ENCODE peak calls at places on chromosomes 4 and X, in seven cellular contexts. J, W, O, I, V, C and R are unnamed samples.
A peak's percentile ranks its signal among the peaks of the same experiment; 100 is the strongest.

GRCh38 chr4:156547439-156547838 is 424.2 kb downstream of the PDGFC start:
- DNase-seq in J (no peak), W (peak; percentile 18), O (no peak), I (peak; percentile 97), V (peak; percentile 93), C (peak; percentile 79), R (peak; percentile 87)

GRCh38 chrX:12548746-12549145 is 242.5 kb upstream of the PRPS2 start:
- DNase-seq in J (no peak), W (peak; percentile 19), O (no peak), I (peak; percentile 17), V (peak; percentile 28), C (no peak), R (peak; percentile 55)

GRCh38 chr4:111905511-111905910 is 239.7 kb upstream of the FAM241A start:
- DNase-seq in J (no peak), W (no peak), O (no peak), I (no peak), V (no peak), C (no peak), R (no peak)

GRCh38 chr4:88985088-88985779 is 71.8 kb downstream of the FAM13A start:
- DNase-seq in J (no peak), W (no peak), O (no peak), I (peak; percentile 89), V (peak; percentile 91), C (no peak), R (peak; percentile 84)

GRCh38 chr4:87824352-87824751 is 8.4 kb upstream of the MEPE start:
- DNase-seq in J (no peak), W (no peak), O (no peak), I (no peak), V (no peak), C (no peak), R (no peak)

GRCh38 chr4:80201326-80202151 is 4.2 kb downstream of the PRDM8 start:
- DNase-seq in J (peak; percentile 66), W (no peak), O (no peak), I (peak; percentile 89), V (peak; percentile 49), C (peak; percentile 67), R (peak; percentile 54)

GRCh38 chr4:79959652-79960051 is 113.4 kb downstream of the ANTXR2 start:
- DNase-seq in J (no peak), W (no peak), O (no peak), I (no peak), V (no peak), C (no peak), R (no peak)

GRCh38 chr4:147842573-147842972 is 110.7 kb downstream of the ARHGAP10 start:
- DNase-seq in J (no peak), W (no peak), O (peak; percentile 75), I (peak; percentile 79), V (peak; percentile 84), C (no peak), R (peak; percentile 96)

GRCh38 chr4:128653514-128654420 is 155.7 kb upstream of the JADE1 start:
- DNase-seq in J (no peak), W (no peak), O (no peak), I (peak; percentile 70), V (peak; percentile 51), C (no peak), R (peak; percentile 87)

GRCh38 chrX:69142688-69143239 is 22.5 kb downstream of the PJA1 start:
- DNase-seq in J (no peak), W (no peak), O (no peak), I (no peak), V (no peak), C (no peak), R (no peak)

GRCh38 chr4:147492761-147493160 is 11.9 kb downstream of the EDNRA start:
- DNase-seq in J (no peak), W (no peak), O (no peak), I (peak; percentile 87), V (peak; percentile 67), C (no peak), R (peak; percentile 94)

GRCh38 chr4:20318899-20319291 is 67.2 kb downstream of the SLIT2 start:
- DNase-seq in J (no peak), W (no peak), O (no peak), I (peak; percentile 11), V (no peak), C (no peak), R (no peak)

GRCh38 chrX:150690126-150690525 is 3.1 kb upstream of the MTMR1 start:
- DNase-seq in J (no peak), W (peak; percentile 41), O (no peak), I (peak; percentile 92), V (peak; percentile 92), C (peak; percentile 42), R (peak; percentile 82)

GRCh38 chrX:134619838-134620237 is 38.4 kb downstream of the PLAC1 start:
- DNase-seq in J (no peak), W (no peak), O (no peak), I (no peak), V (no peak), C (no peak), R (no peak)

DNA sequence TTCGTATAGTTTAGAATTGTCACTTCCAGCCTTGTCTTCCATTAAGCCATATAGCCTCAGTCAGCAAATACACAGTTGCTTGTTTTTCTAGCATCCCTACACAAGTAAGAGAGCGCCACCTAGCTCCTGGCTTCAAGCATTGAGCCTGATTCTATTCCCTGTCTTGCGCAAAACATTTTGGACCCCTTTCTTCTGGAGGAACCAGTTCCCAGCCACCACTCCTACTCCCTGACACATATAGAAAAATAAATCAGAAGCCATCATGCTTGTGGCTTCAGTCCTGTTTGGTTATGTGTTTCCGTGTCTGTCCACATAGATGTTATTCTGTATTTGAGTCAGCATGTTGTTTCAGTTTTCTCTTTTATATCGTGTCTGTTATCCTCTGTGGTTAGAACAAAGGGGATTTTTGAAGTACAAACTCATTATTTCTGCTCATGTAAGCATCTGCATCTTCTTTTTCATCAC is 59.9 kb downstream of the GK start:
- DNase-seq in J (no peak), W (peak; percentile 71), O (no peak), I (peak; percentile 65), V (peak; percentile 78), C (peak; percentile 15), R (peak; percentile 83)
- TF ChIP-seq CTCF in J (peak; percentile 22), W (peak; percentile 64), O (peak; percentile 44), I (peak; percentile 68), V (peak; percentile 73), C (peak; percentile 65), R (peak; percentile 75)

DNA sequence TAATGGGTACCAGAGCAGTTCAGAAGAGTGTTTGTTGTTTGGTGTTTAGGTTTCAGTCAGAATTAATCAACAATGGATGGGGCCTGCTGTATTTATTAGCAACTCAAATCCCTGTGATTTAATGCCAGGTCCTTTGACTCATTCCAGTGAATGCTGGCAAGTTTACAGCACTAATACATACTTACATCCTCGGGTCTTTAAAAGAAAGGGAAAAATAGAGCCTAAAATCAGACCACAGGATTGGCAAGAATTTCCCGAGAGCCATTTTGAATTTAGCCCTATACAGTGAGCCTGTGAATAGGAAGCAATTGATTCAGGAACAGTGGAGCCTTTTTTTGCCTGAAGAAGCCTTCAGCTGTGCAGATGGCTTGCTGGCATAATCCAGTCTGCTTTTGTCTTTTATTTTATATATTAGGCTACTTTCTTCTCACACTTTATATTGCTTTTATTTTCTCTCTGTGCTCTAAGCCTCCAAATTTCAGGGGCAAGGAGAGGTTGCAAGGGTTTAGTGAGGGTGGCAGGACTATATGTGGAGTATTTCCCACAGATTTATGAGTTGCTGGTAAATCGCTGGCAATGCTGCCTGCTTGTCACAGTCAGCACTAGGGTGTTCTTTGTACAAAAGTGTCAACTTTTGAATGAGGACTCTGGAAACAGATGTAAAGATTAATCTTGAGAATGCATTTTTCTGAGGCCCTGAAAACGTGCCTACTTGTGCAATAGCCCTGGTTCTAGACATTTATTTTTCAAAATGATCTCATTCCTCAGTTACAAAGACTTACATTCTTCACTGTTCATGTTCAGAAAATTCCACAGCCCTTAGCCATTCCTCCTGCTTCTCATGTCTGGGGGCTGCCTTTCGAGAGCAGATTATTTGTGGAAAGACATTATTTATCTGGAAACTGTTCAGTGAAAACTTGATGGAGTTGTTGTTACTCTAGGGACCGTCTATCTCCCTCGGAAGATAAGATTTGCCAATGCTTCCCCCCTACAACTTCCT is 303.5 kb downstream of the SPRY1 start:
- DNase-seq in J (no peak), W (no peak), O (no peak), I (peak; percentile 93), V (peak; percentile 97), C (peak; percentile 94), R (peak; percentile 98)
- H3K4me3 ChIP-seq in J (no peak overlapping the region), W (no peak overlapping the region), O (no peak overlapping the region), I (peak overlapping the region; percentile 44), V (peak overlapping the region; percentile 49), C (no peak overlapping the region), R (peak overlapping the region; percentile 23)

GRCh38 chrX:118853596-118853995 is 30.0 kb downstream of the ZCCHC12 start:
- DNase-seq in J (no peak), W (no peak), O (no peak), I (no peak), V (no peak), C (no peak), R (no peak)

GRCh38 chrX:118847676-118848075 is 24.1 kb downstream of the ZCCHC12 start:
- DNase-seq in J (no peak), W (peak; percentile 49), O (no peak), I (peak; percentile 42), V (peak; percentile 66), C (peak; percentile 6), R (peak; percentile 68)
- TF ChIP-seq CTCF in J (peak; percentile 51), W (peak; percentile 70), O (peak; percentile 74), I (peak; percentile 69), V (peak; percentile 67), C (peak; percentile 47), R (peak; percentile 63)

DNA sequence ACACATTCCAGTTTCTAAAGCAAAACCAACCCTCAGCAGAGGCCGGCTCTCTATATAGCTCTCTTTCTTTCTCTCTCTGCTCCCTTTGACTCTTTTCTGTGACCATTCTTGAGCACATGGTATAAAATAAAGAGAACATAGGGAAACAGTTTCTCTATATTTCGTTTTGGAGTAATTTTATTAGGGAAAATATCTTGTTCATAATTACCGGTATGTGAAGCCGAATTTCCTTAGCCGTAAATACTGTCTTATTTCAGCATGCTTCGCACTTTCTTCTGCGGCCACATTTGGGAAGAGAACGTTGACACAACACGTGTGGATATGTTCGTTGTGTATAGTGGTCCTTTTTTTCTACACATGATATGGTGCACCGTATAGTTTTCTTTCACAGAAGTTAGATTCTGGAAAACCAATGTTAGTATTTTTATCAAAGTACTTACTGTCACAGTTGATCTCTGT is 4.9 kb upstream of the LEF1 start:
- DNase-seq in J (no peak), W (no peak), O (no peak), I (no peak), V (no peak), C (no peak), R (no peak)
- H3K4me3 ChIP-seq in J (peak overlapping the region; percentile 58), W (peak overlapping the region; percentile 48), O (peak overlapping the region; percentile 62), I (peak overlapping the region; percentile 44), V (peak overlapping the region; percentile 62), C (peak overlapping the region; percentile 39), R (peak overlapping the region; percentile 44)

GRCh38 chr4:60463846-60464502 is 736.2 kb upstream of the ADGRL3 start:
- DNase-seq in J (no peak), W (no peak), O (no peak), I (no peak), V (no peak), C (no peak), R (no peak)
- TF ChIP-seq CTCF in J (no peak), W (no peak), O (no peak), I (peak; percentile 37), V (peak; percentile 16), C (peak; percentile 42), R (peak; percentile 8)

DNA sequence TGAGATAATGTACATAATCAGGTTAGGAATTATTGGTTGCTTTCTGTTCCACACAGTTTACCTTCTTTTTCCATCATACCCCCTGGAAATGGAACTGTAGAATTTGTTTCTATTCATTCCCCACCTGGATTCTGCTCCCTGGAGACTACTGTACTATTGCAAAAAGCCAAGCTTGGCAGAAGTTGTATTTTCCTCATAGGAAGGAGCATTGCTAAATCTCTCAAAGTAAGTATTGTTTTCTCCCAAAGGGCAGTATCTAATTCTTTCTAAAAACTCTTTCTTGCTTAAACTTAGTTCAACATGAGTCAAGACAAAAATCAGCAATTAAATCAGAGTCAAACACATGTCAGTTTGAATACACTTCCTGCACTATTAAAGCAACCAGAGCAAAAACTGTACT is 136.2 kb downstream of the CDS1 start:
- DNase-seq in J (no peak), W (no peak), O (no peak), I (no peak), V (peak; percentile 57), C (no peak), R (peak; percentile 72)
- H3K4me3 ChIP-seq in J (no peak overlapping the region), W (no peak overlapping the region), O (no peak overlapping the region), I (no peak overlapping the region), V (no peak overlapping the region), C (no peak overlapping the region), R (no peak overlapping the region)